ENCODE peak calls at places on chromosomes 11 and 22, in five cellular contexts. M, Z, J, G and V are unnamed samples.

GRCh38 chr11:104582431-104582830 is 315.8 kb downstream of the CASP12 start:
- DNase-seq in M (no peak), Z (no peak), J (no peak), G (no peak), V (no peak)

GRCh38 chr22:35526333-35526979 is 14.2 kb upstream of the RASD2 start:
- DNase-seq in M (no peak), Z (no peak), J (no peak), G (no peak), V (no peak)

GRCh38 chr11:117875397-117876048 is 935 bp downstream of the FXYD6 start:
- DNase-seq in M (no peak), Z (no peak), J (peak), G (no peak), V (no peak)

GRCh38 chr22:21982338-21982965 is at the start of gene TOP3B:
- DNase-seq in M (peak), Z (peak), J (peak), G (peak), V (peak)

GRCh38 chr11:111097191-111097590 is 148.3 kb upstream of the POU2AF2 start:
- DNase-seq in M (no peak), Z (peak), J (peak), G (peak), V (peak)

GRCh38 chr22:19891350-19892248 is 36.9 kb upstream of the GNB1L start:
- DNase-seq in M (peak), Z (no peak), J (peak), G (no peak), V (peak)

GRCh38 chr22:46238541-46238940 is 11.6 kb downstream of the CDPF1 start:
- DNase-seq in M (no peak), Z (no peak), J (no peak), G (peak), V (no peak)

GRCh38 chr22:44205713-44206645 is 25.3 kb downstream of the PARVG start:
- DNase-seq in M (no peak), Z (no peak), J (no peak), G (peak), V (no peak)

GRCh38 chr11:96197801-96198465 is 145.1 kb downstream of the MAML2 start:
- DNase-seq in M (no peak), Z (no peak), J (no peak), G (no peak), V (no peak)

GRCh38 chr11:32259641-32260081 is 168.8 kb downstream of the RCN1 start:
- DNase-seq in M (no peak), Z (peak), J (peak), G (no peak), V (no peak)

GRCh38 chr22:37187891-37188761 is at the start of gene C1QTNF6:
- DNase-seq in M (peak), Z (peak), J (no peak), G (peak), V (peak)

GRCh38 chr11:119196833-119197483 is 9.2 kb upstream of the CBL start:
- DNase-seq in M (peak), Z (no peak), J (peak), G (no peak), V (peak)

GRCh38 chr11:36280531-36280930 is 8.7 kb downstream of the COMMD9 start:
- DNase-seq in M (no peak), Z (no peak), J (no peak), G (no peak), V (no peak)

GRCh38 chr11:33507967-33508366 is 192.7 kb downstream of the C11orf91 start:
- DNase-seq in M (no peak), Z (no peak), J (no peak), G (no peak), V (peak)

GRCh38 chr11:128471138-128471661 is 116.2 kb downstream of the ETS1 start:
- DNase-seq in M (no peak), Z (no peak), J (peak), G (no peak), V (no peak)

GRCh38 chr11:34978236-34979191 is 62.1 kb downstream of the PDHX start:
- DNase-seq in M (no peak), Z (no peak), J (no peak), G (no peak), V (peak)

GRCh38 chr11:58134151-58134550 is 8.8 kb upstream of the OR9I1 start:
- DNase-seq in M (no peak), Z (no peak), J (no peak), G (no peak), V (no peak)

GRCh38 chr22:46935506-46936377 is 173.3 kb downstream of the TBC1D22A start:
- DNase-seq in M (no peak), Z (no peak), J (no peak), G (no peak), V (no peak)

GRCh38 chr22:49791682-49792081 is 36.0 kb downstream of the BRD1 start:
- DNase-seq in M (no peak), Z (no peak), J (no peak), G (no peak), V (no peak)

GRCh38 chr11:725624-726202 is 19.7 kb downstream of the EPS8L2 start:
- DNase-seq in M (no peak), Z (no peak), J (no peak), G (no peak), V (peak)

GRCh38 chr11:45669956-45670355 is 4.5 kb upstream of the CHST1 start:
- DNase-seq in M (no peak), Z (peak), J (no peak), G (no peak), V (no peak)

GRCh38 chr11:66628061-66628603 is 10.4 kb upstream of the RBM4 start:
- DNase-seq in M (no peak), Z (no peak), J (no peak), G (no peak), V (no peak)

GRCh38 chr22:31160328-31160978 is 471 bp downstream of the RNF185 start:
- DNase-seq in M (peak), Z (no peak), J (peak), G (no peak), V (no peak)

GRCh38 chr11:1825039-1825740 is 9.6 kb upstream of the SYT8 start:
- DNase-seq in M (peak), Z (peak), J (peak), G (peak), V (peak)

GRCh38 chr11:130118636-130119387 is 40.8 kb upstream of the ST14 start:
- DNase-seq in M (no peak), Z (no peak), J (peak), G (no peak), V (no peak)

GRCh38 chr22:19477321-19478085 is 1.5 kb downstream of the UFD1 start:
- DNase-seq in M (peak), Z (no peak), J (no peak), G (no peak), V (no peak)

GRCh38 chr11:62140302-62141110 is 16.7 kb downstream of the INCENP start:
- DNase-seq in M (no peak), Z (no peak), J (no peak), G (peak), V (peak)